ENCODE peak calls at places on chromosomes 7 and 10, in eight cellular contexts. V is IMR-90, H is endothelial cell of umbilical vein, F is OCI-LY7, W is neural progenitor cell, Q is PC-3, M is HCT116, D is hepatocyte. O is an unnamed sample.

GRCh38 chr10:30231071-30231652 is 117.9 kb downstream of the MTPAP start:
- DNase-seq in V (no peak), H (no peak), F (peak), W (no peak), Q (no peak), M (no peak), D (peak), O (no peak)

GRCh38 chr7:30068117-30068516 is 39.9 kb downstream of the PLEKHA8 start:
- DNase-seq in V (peak), H (no peak), F (no peak), W (no peak), Q (no peak), M (no peak), D (no peak), O (peak)

GRCh38 chr10:69846252-69847000 is 44.7 kb downstream of the COL13A1 start:
- DNase-seq in V (peak), H (no peak), F (peak), W (peak), Q (no peak), M (no peak), D (no peak), O (no peak)

GRCh38 chr10:72314263-72314662 is 40.5 kb downstream of the DNAJB12 start:
- DNase-seq in V (no peak), H (no peak), F (no peak), W (no peak), Q (no peak), M (no peak), D (no peak), O (no peak)

GRCh38 chr10:49334993-49335972 is 36.3 kb downstream of the C10orf71 start:
- DNase-seq in V (no peak), H (no peak), F (peak), W (no peak), Q (no peak), M (no peak), D (no peak), O (no peak)

GRCh38 chr7:99782012-99782953 is 1.7 kb downstream of the CYP3A4 start:
- DNase-seq in V (no peak), H (no peak), F (no peak), W (peak), Q (peak), M (no peak), D (no peak), O (no peak)

GRCh38 chr7:1961776-1962276 is 270.9 kb downstream of the MAD1L1 start:
- DNase-seq in V (peak), H (peak), F (no peak), W (no peak), Q (peak), M (peak), D (no peak), O (peak)

GRCh38 chr7:103379270-103379975 is 32.0 kb downstream of the PSMC2 start:
- DNase-seq in V (no peak), H (no peak), F (no peak), W (no peak), Q (no peak), M (no peak), D (no peak), O (no peak)

GRCh38 chr10:46514431-46514861 is 42.0 kb downstream of the GPRIN2 start:
- DNase-seq in V (no peak), H (no peak), F (no peak), W (no peak), Q (no peak), M (no peak), D (no peak), O (no peak)

GRCh38 chr10:14474656-14475055 is 143.9 kb upstream of the FRMD4A start:
- DNase-seq in V (peak), H (no peak), F (no peak), W (no peak), Q (no peak), M (no peak), D (no peak), O (no peak)

GRCh38 chr10:5522913-5523560 is 1.7 kb upstream of the CALML3 start:
- DNase-seq in V (no peak), H (no peak), F (no peak), W (no peak), Q (no peak), M (no peak), D (no peak), O (no peak)

GRCh38 chr7:52482076-52482475 is 553.4 kb upstream of the POM121L12 start:
- DNase-seq in V (no peak), H (no peak), F (no peak), W (no peak), Q (no peak), M (no peak), D (no peak), O (peak)

GRCh38 chr10:76984559-76985443 is 652.8 kb downstream of the KCNMA1 start:
- DNase-seq in V (peak), H (peak), F (peak), W (peak), Q (peak), M (peak), D (peak), O (peak)

GRCh38 chr10:76983624-76984023 is 654.0 kb downstream of the KCNMA1 start:
- DNase-seq in V (no peak), H (no peak), F (no peak), W (no peak), Q (peak), M (no peak), D (no peak), O (peak)

GRCh38 chr10:76977046-76977445 is 660.6 kb downstream of the KCNMA1 start:
- DNase-seq in V (no peak), H (no peak), F (no peak), W (no peak), Q (no peak), M (no peak), D (no peak), O (no peak)

DNA sequence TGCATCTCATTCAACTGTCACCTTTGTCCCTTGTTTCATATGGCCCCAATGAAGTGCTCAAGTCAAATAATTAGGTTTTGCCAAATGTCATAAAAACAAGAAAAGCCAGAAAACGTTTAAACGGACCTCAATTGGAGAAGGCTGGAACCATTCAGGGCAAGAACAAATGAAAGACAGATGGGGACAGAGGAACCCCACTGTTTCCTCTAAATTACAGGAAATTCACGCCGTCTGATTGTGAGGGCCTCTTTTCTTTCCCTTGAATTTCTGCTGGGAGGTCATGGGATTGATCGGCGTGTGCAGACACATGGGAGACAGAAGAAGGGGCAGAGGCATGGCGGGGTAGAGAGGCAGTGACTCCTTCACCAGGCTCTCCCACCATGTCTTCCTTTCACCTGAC is 656.4 kb downstream of the KCNMA1 start:
- DNase-seq in V (no peak), H (no peak), F (no peak), W (no peak), Q (no peak), M (no peak), D (no peak), O (no peak)
- H2AFZ ChIP-seq in V (no peak), H (no peak), F (no peak), W (no peak), Q (no peak), M (no peak), D (no peak), O (no peak)

GRCh38 chr7:146176790-146177189 is 60.2 kb downstream of the CNTNAP2 start:
- DNase-seq in V (no peak), H (no peak), F (no peak), W (peak), Q (no peak), M (no peak), D (no peak), O (no peak)

GRCh38 chr7:146172112-146172511 is 55.5 kb downstream of the CNTNAP2 start:
- DNase-seq in V (no peak), H (no peak), F (peak), W (no peak), Q (peak), M (no peak), D (no peak), O (no peak)

GRCh38 chr7:146175716-146176115 is 59.1 kb downstream of the CNTNAP2 start:
- DNase-seq in V (no peak), H (no peak), F (no peak), W (no peak), Q (peak), M (no peak), D (no peak), O (no peak)
- TF ChIP-seq CTCF in V (no peak), H (no peak), F (peak), W (no peak), Q (no peak), M (no peak), D (peak), O (no peak)

GRCh38 chr7:149238051-149238450 is 1.4 kb upstream of the ZNF212 start:
- DNase-seq in V (peak), H (no peak), F (no peak), W (no peak), Q (peak), M (no peak), D (no peak), O (no peak)
- H2AFZ ChIP-seq in V (peak), H (no peak), F (peak), W (no peak), Q (no peak), M (no peak), D (no peak), O (no peak)

GRCh38 chr7:50197547-50197946 is 104.5 kb upstream of the ZPBP start:
- DNase-seq in V (no peak), H (no peak), F (no peak), W (no peak), Q (peak), M (peak), D (peak), O (no peak)
- TF ChIP-seq CTCF in V (no peak), H (no peak), F (no peak), W (no peak), Q (no peak), M (no peak), D (no peak), O (no peak)

GRCh38 chr7:150406565-150407421 is 27.7 kb downstream of the ZNF775 start:
- DNase-seq in V (peak), H (peak), F (peak), W (no peak), Q (no peak), M (no peak), D (peak), O (no peak)
- H2AFZ ChIP-seq in V (peak), H (peak), F (peak), W (no peak), Q (no peak), M (no peak), D (no peak), O (peak)

GRCh38 chr10:38094158-38094922 is at the start of gene ZNF37A:
- DNase-seq in V (peak), H (peak), F (peak), W (peak), Q (peak), M (peak), D (peak), O (peak)
- TF ChIP-seq CTCF in V (no peak), H (no peak), F (no peak), W (no peak), Q (no peak), M (no peak), D (no peak), O (no peak)